ENCODE peak calls at places on chromosomes 3 and 15, in seven cellular contexts. V is T-helper 2 cell, Y is HTR-8/SVneo, Z is AML-193, W is fibroblast of pulmonary artery, F is RPMI8226, M is cardiac fibroblast. D is an unnamed sample.

GRCh38 chr15:97037080-97037479 is 706.6 kb downstream of the NR2F2 start:
- DNase-seq in V (no peak), Y (no peak), Z (no peak), W (peak), F (no peak), M (no peak), D (peak)

GRCh38 chr15:29278436-29279099 is 8.9 kb upstream of the NSMCE3 start:
- DNase-seq in V (no peak), Y (peak), Z (no peak), W (peak), F (no peak), M (peak), D (peak)

GRCh38 chr3:72258786-72259185 is 473.8 kb upstream of the PROK2 start:
- DNase-seq in V (no peak), Y (no peak), Z (no peak), W (no peak), F (no peak), M (no peak), D (no peak)

GRCh38 chr3:72319202-72320095 is 528.8 kb downstream of the SHQ1 start:
- DNase-seq in V (no peak), Y (no peak), Z (peak), W (peak), F (no peak), M (peak), D (peak)

GRCh38 chr3:182837855-182838454 is 44.7 kb downstream of the ATP11B start:
- DNase-seq in V (no peak), Y (no peak), Z (peak), W (peak), F (peak), M (peak), D (peak)

GRCh38 chr3:77328631-77329030 is 288.7 kb downstream of the ROBO2 start:
- DNase-seq in V (no peak), Y (no peak), Z (no peak), W (no peak), F (no peak), M (no peak), D (no peak)

GRCh38 chr3:189684317-189684716 is 53.1 kb downstream of the TP63 start:
- DNase-seq in V (no peak), Y (no peak), Z (no peak), W (no peak), F (no peak), M (no peak), D (no peak)

GRCh38 chr3:142850395-142851023 is 38.4 kb downstream of the PCOLCE2 start:
- DNase-seq in V (no peak), Y (peak), Z (peak), W (peak), F (peak), M (peak), D (peak)

GRCh38 chr3:37768107-37768809 is 93.4 kb upstream of the CTDSPL start:
- DNase-seq in V (no peak), Y (no peak), Z (no peak), W (peak), F (no peak), M (peak), D (peak)

GRCh38 chr3:34207826-34208225 is 409.4 kb downstream of the PDCD6IP start:
- DNase-seq in V (no peak), Y (no peak), Z (no peak), W (peak), F (no peak), M (peak), D (peak)

GRCh38 chr3:43016513-43016865 is 37.4 kb downstream of the GASK1A start:
- DNase-seq in V (no peak), Y (no peak), Z (no peak), W (no peak), F (no peak), M (no peak), D (no peak)

GRCh38 chr15:62706361-62706760 is 336.2 kb upstream of the TPM1 start:
- DNase-seq in V (no peak), Y (no peak), Z (no peak), W (peak), F (no peak), M (peak), D (no peak)

GRCh38 chr15:67884514-67885225 is 44.8 kb upstream of the RNU6-1 start:
- DNase-seq in V (peak), Y (peak), Z (peak), W (peak), F (peak), M (peak), D (peak)

GRCh38 chr3:129934234-129935123 is 40.0 kb upstream of the TRH start:
- DNase-seq in V (no peak), Y (peak), Z (peak), W (peak), F (peak), M (peak), D (peak)

GRCh38 chr3:120824613-120825012 is 82.1 kb downstream of the GTF2E1 start:
- DNase-seq in V (no peak), Y (no peak), Z (no peak), W (no peak), F (no peak), M (no peak), D (no peak)

GRCh38 chr3:71432044-71432970 is 151.2 kb downstream of the FOXP1 start:
- DNase-seq in V (no peak), Y (no peak), Z (no peak), W (no peak), F (no peak), M (no peak), D (no peak)

GRCh38 chr15:80509800-80510199 is 105.6 kb downstream of the ARNT2 start:
- DNase-seq in V (no peak), Y (no peak), Z (no peak), W (no peak), F (no peak), M (no peak), D (no peak)

GRCh38 chr3:188208751-188209433 is 54.9 kb downstream of the LPP start:
- DNase-seq in V (no peak), Y (no peak), Z (no peak), W (peak), F (no peak), M (peak), D (peak)

GRCh38 chr15:65249641-65250040 is 37.0 kb downstream of the PARP16 start:
- DNase-seq in V (peak), Y (no peak), Z (no peak), W (no peak), F (no peak), M (no peak), D (no peak)

GRCh38 chr15:99250494-99251435 is 516 bp upstream of the LRRC28 start:
- DNase-seq in V (peak), Y (peak), Z (peak), W (peak), F (peak), M (peak), D (peak)

GRCh38 chr3:138187296-138188012 is at the start of gene ARMC8:
- DNase-seq in V (no peak), Y (peak), Z (no peak), W (peak), F (no peak), M (peak), D (peak)

GRCh38 chr3:17632401-17633100 is 109.9 kb downstream of the TBC1D5 start:
- DNase-seq in V (no peak), Y (peak), Z (peak), W (peak), F (no peak), M (peak), D (peak)

GRCh38 chr15:85980946-85981345 is 98.7 kb upstream of the AGBL1 start:
- DNase-seq in V (no peak), Y (no peak), Z (no peak), W (no peak), F (no peak), M (no peak), D (no peak)

GRCh38 chr3:116388867-116389385 is 56.4 kb downstream of the LSAMP start:
- DNase-seq in V (no peak), Y (no peak), Z (no peak), W (no peak), F (no peak), M (no peak), D (no peak)

GRCh38 chr15:31352911-31353811 is 26.5 kb downstream of the KLF13 start:
- DNase-seq in V (no peak), Y (peak), Z (no peak), W (peak), F (peak), M (peak), D (peak)

GRCh38 chr3:141421639-141422319 is 53.5 kb downstream of the ZBTB38 start:
- DNase-seq in V (no peak), Y (peak), Z (no peak), W (peak), F (no peak), M (peak), D (peak)

GRCh38 chr3:29144361-29144760 is 136.5 kb upstream of the RBMS3 start:
- DNase-seq in V (no peak), Y (no peak), Z (peak), W (peak), F (no peak), M (peak), D (no peak)

GRCh38 chr3:31172336-31172735 is 277.9 kb upstream of the GADL1 start:
- DNase-seq in V (no peak), Y (no peak), Z (no peak), W (no peak), F (no peak), M (peak), D (peak)

GRCh38 chr15:48823237-48823636 is 12.4 kb upstream of the CEP152 start:
- DNase-seq in V (no peak), Y (no peak), Z (no peak), W (no peak), F (no peak), M (no peak), D (peak)

GRCh38 chr3:11195721-11196332 is 41.5 kb downstream of the HRH1 start:
- DNase-seq in V (no peak), Y (peak), Z (no peak), W (peak), F (no peak), M (peak), D (peak)

GRCh38 chr15:73273181-73274002 is 95.4 kb downstream of the HCN4 start:
- DNase-seq in V (peak), Y (peak), Z (peak), W (peak), F (peak), M (peak), D (peak)

GRCh38 chr15:66085128-66085527 is 168.4 kb downstream of the MEGF11 start:
- DNase-seq in V (no peak), Y (no peak), Z (no peak), W (no peak), F (peak), M (no peak), D (no peak)

GRCh38 chr3:170128977-170129431 is 52.5 kb downstream of the PHC3 start:
- DNase-seq in V (no peak), Y (peak), Z (no peak), W (peak), F (peak), M (peak), D (peak)

GRCh38 chr15:71153823-71154524 is 38.7 kb downstream of the THSD4 start:
- DNase-seq in V (no peak), Y (no peak), Z (no peak), W (no peak), F (no peak), M (peak), D (no peak)

GRCh38 chr3:15220056-15220455 is 14.0 kb downstream of the CAPN7 start:
- DNase-seq in V (no peak), Y (no peak), Z (no peak), W (no peak), F (no peak), M (no peak), D (no peak)

GRCh38 chr3:123343296-123344174 is 105.4 kb downstream of the ADCY5 start:
- DNase-seq in V (no peak), Y (no peak), Z (no peak), W (no peak), F (peak), M (no peak), D (no peak)

GRCh38 chr3:14472471-14473351 is 67.4 kb downstream of the GRIP2 start:
- DNase-seq in V (no peak), Y (peak), Z (no peak), W (peak), F (no peak), M (peak), D (peak)

GRCh38 chr15:45891766-45892165 is 256.9 kb downstream of the SQOR start:
- DNase-seq in V (no peak), Y (no peak), Z (no peak), W (peak), F (no peak), M (no peak), D (no peak)

GRCh38 chr15:73359653-73360052 is 9.1 kb downstream of the HCN4 start:
- DNase-seq in V (no peak), Y (no peak), Z (no peak), W (no peak), F (no peak), M (no peak), D (no peak)

GRCh38 chr15:37695719-37696118 is 238.7 kb upstream of the TMCO5A start:
- DNase-seq in V (no peak), Y (no peak), Z (no peak), W (peak), F (no peak), M (no peak), D (peak)

D was measured in mesenchymal stem cell.